ENCODE peak calls at places on chromosomes 3 and 15, in seven cellular contexts. Q, V, O, K, F, D and M are unnamed samples. For H3K36me3 and H3K4me1, the result is how much of the 10 kb centered on the place peaks cover.

GRCh38 chr3:181694805-181695660 is 16.7 kb upstream of the SOX2 start:
- DNase-seq in Q (no peak), V (no peak), O (peak), K (no peak), F (peak), D (no peak), M (no peak)

GRCh38 chr3:13014755-13015285 is 58.4 kb downstream of the IQSEC1 start:
- DNase-seq in Q (no peak), V (no peak), O (no peak), K (no peak), F (no peak), D (peak), M (no peak)

GRCh38 chr3:12323237-12323636 is 34.4 kb downstream of the PPARG start:
- DNase-seq in Q (no peak), V (no peak), O (no peak), K (no peak), F (no peak), D (no peak), M (no peak)

GRCh38 chr3:145411605-145412004 is 749.4 kb downstream of the PLOD2 start:
- DNase-seq in Q (no peak), V (no peak), O (no peak), K (no peak), F (no peak), D (no peak), M (no peak)

GRCh38 chr15:90007089-90007487 is 6.0 kb downstream of the ZNF710 start:
- DNase-seq in Q (no peak), V (peak), O (no peak), K (no peak), F (no peak), D (no peak), M (no peak)

GRCh38 chr3:182962162-182962561 is 18.2 kb downstream of the DCUN1D1 start:
- DNase-seq in Q (no peak), V (peak), O (no peak), K (no peak), F (no peak), D (no peak), M (no peak)

GRCh38 chr15:78070049-78070698 is 7.3 kb downstream of the TBC1D2B start:
- DNase-seq in Q (no peak), V (peak), O (no peak), K (no peak), F (no peak), D (peak), M (no peak)

GRCh38 chr3:189160519-189161309 is 11.1 kb upstream of the TPRG1 start:
- DNase-seq in Q (no peak), V (no peak), O (no peak), K (no peak), F (peak), D (no peak), M (no peak)

GRCh38 chr3:170387952-170388351 is 30.4 kb downstream of the SKIL start:
- DNase-seq in Q (no peak), V (no peak), O (no peak), K (no peak), F (no peak), D (no peak), M (no peak)

GRCh38 chr3:142224482-142225072 is 808 bp downstream of the GK5 start:
- DNase-seq in Q (no peak), V (no peak), O (no peak), K (no peak), F (no peak), D (no peak), M (no peak)

GRCh38 chr15:38490231-38490630 is 36.3 kb downstream of the FAM98B start:
- DNase-seq in Q (no peak), V (no peak), O (no peak), K (no peak), F (no peak), D (no peak), M (no peak)

DNA sequence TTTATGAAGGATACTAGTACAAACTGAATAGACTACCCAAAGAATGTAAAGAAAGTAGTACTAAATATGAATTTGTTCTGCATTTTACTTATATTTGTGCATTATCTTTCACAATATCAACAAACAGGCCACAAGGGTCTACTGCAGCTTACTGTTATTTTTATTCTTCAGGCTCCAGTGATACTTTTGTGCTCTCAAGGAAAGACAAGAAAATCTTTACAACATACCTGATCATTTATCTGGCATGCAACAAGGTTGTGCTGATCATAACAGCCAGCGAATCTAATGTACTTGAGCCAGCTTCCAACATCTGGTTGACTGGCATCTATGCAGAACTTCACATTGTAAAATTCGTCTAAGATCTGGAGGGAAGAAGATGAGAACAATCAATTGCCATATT is 520.0 kb downstream of the MECOM start:
- DNase-seq in Q (no peak), V (no peak), O (no peak), K (no peak), F (no peak), D (no peak), M (no peak)
- H3K4me3 ChIP-seq in Q (peak), V (no peak), O (peak), K (no peak), F (no peak), D (no peak), M (no peak)

GRCh38 chr3:129505341-129505740 is 23.1 kb upstream of the RHO start:
- DNase-seq in Q (no peak), V (no peak), O (no peak), K (no peak), F (no peak), D (no peak), M (no peak)
- H3K36me3 ChIP-seq in Q (under half), V (under half), O (under half), K (under half), F (under half), D (under half), M (under half)

GRCh38 chr15:63463793-63464192 is 40.6 kb upstream of the USP3 start:
- DNase-seq in Q (no peak), V (no peak), O (no peak), K (no peak), F (no peak), D (no peak), M (no peak)

GRCh38 chr15:63465104-63465503 is 39.3 kb upstream of the USP3 start:
- DNase-seq in Q (no peak), V (no peak), O (no peak), K (no peak), F (no peak), D (no peak), M (no peak)

GRCh38 chr15:63462053-63462452 is 42.3 kb upstream of the USP3 start:
- DNase-seq in Q (no peak), V (no peak), O (no peak), K (no peak), F (no peak), D (no peak), M (no peak)

GRCh38 chr15:63461230-63461629 is 43.2 kb upstream of the USP3 start:
- DNase-seq in Q (no peak), V (no peak), O (no peak), K (no peak), F (peak), D (no peak), M (peak)

DNA sequence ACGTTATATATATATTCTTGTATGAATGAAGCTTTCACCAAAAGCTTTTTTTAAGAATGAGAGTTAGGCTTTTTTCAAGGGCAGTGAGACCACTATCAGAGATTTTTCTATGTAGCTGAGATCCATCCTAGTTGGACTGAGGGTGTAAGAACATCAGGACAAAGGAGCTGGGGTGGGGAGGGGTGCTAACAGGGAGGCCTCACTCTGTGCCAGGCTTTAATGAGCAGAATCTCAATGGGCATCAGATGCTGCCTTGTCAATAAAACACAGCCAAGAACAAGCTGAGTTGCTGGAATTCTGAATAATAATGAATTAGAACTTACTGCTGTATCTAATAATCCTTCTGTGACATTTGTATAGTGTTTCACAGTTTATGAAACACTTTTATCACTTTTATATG is 41.4 kb upstream of the USP3 start:
- DNase-seq in Q (no peak), V (no peak), O (no peak), K (no peak), F (no peak), D (no peak), M (no peak)
- H3K4me1 ChIP-seq in Q (under half), V (under half), O (under half), K (under half), F (under half), D (under half), M (under half)

DNA sequence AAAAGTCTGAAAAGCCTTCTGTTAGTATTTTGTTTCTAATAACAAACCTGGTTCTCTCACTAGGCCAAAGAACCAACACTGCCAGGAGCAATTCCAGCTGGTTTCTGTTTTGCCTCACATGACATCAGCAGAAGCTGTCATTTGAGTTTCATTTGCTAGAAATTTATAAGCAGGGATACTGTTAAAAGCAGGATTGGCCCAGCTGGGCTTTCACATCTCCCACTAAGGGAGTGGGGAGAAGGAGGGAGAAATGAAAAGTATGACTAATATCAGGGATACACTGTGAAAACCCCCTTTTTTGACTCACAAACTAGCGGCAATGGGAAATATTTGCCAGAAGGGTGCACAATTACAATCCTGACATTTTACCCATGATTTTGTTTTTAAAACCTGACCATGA is 5.3 kb downstream of the CCDC80 start:
- DNase-seq in Q (no peak), V (no peak), O (no peak), K (no peak), F (no peak), D (no peak), M (no peak)
- H3K4me3 ChIP-seq in Q (peak), V (no peak), O (peak), K (no peak), F (no peak), D (peak), M (no peak)

DNA sequence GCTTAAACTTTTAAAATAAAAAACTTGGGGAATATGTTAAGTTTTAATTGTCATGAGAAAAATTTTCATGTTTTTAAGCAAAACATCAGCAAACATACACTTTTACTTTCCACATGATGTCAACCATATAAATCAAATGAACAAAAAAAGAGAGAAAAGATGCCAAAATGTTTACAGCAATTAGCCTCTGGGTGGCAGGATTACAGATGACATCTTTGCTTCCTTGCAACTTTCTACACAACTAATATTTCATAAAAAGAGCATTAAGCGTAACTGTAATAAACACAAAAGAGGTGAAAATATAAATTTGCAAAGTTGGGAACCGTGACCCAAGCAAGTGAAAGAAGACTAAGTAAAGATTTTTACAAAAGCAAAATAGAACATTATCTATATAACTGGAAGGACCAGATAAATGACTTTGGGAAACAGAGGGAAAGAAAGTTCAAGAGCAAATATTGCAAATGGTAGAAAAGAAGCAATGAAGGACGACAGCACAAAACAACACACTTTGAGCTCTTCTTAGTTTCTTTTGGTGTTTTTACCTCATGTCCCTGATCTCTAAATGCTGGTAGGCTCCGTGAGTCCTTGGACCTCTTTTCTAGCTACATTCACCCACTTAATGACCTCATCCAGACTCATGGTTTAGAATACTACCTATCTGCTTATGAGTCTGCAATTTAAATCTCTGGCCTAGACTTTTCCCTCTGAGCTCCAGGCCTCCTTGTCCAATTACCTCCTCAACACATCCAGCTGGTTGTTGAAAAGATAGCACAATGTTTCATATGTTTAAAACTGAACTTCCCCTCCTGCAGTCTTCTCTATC is 9.4 kb downstream of the TP53BP1 start:
- DNase-seq in Q (no peak), V (no peak), O (no peak), K (peak), F (peak), D (no peak), M (no peak)
- H3K36me3 ChIP-seq in Q (under half), V (under half), O (half or more), K (half or more), F (under half), D (under half), M (under half)

GRCh38 chr3:127613406-127613805 is 15.2 kb downstream of the MCM2 start:
- DNase-seq in Q (no peak), V (peak), O (peak), K (no peak), F (no peak), D (no peak), M (no peak)
- H3K4me1 ChIP-seq in Q (under half), V (under half), O (under half), K (under half), F (under half), D (under half), M (under half)

GRCh38 chr3:42846682-42847522 is 28.8 kb downstream of the CYP8B1 start:
- DNase-seq in Q (no peak), V (no peak), O (no peak), K (no peak), F (no peak), D (no peak), M (no peak)
- H3K4me3 ChIP-seq in Q (no peak), V (no peak), O (no peak), K (no peak), F (no peak), D (no peak), M (no peak)